ENCODE peak calls at places on chromosomes 12 and 14, in five cellular contexts. One of them, this sample, is unnamed. For H3K36me3, the result is how much of the 10 kb centered on the place peaks cover.

GRCh38 chr14:24196071-24197061 is 1.1 kb upstream of the TM9SF1 start:
- DNase-seq in CD8-positive, alpha-beta T cell: no peak
- DNase-seq in GM06990: no peak
- DNase-seq in ovary: no peak
- DNase-seq in pancreas: no peak
- DNase-seq in this sample: peak

GRCh38 chr12:88360349-88360748 is 218.2 kb downstream of the TMTC3 start:
- DNase-seq in CD8-positive, alpha-beta T cell: no peak
- DNase-seq in GM06990: no peak
- DNase-seq in ovary: no peak
- DNase-seq in pancreas: no peak
- DNase-seq in this sample: no peak

GRCh38 chr12:64610660-64611429 is 550 bp downstream of the RASSF3 start:
- DNase-seq in CD8-positive, alpha-beta T cell: peak
- DNase-seq in GM06990: peak
- DNase-seq in ovary: peak
- DNase-seq in pancreas: peak
- DNase-seq in this sample: peak

GRCh38 chr12:30200864-30201263 is 417.1 kb upstream of the TMTC1 start:
- DNase-seq in CD8-positive, alpha-beta T cell: no peak
- DNase-seq in GM06990: no peak
- DNase-seq in ovary: no peak
- DNase-seq in pancreas: no peak
- DNase-seq in this sample: peak

GRCh38 chr14:49769581-49770211 is 1.7 kb downstream of the KLHDC2 start:
- DNase-seq in CD8-positive, alpha-beta T cell: no peak
- DNase-seq in GM06990: no peak
- DNase-seq in ovary: no peak
- DNase-seq in pancreas: peak
- DNase-seq in this sample: no peak

GRCh38 chr14:100664841-100665425 is 61.8 kb upstream of the DLK1 start:
- DNase-seq in CD8-positive, alpha-beta T cell: no peak
- DNase-seq in GM06990: no peak
- DNase-seq in ovary: peak
- DNase-seq in pancreas: peak
- DNase-seq in this sample: no peak

GRCh38 chr14:91388551-91388975 is 29.1 kb downstream of the CCDC88C start:
- DNase-seq in CD8-positive, alpha-beta T cell: no peak
- DNase-seq in GM06990: no peak
- DNase-seq in ovary: no peak
- DNase-seq in pancreas: no peak
- DNase-seq in this sample: no peak

GRCh38 chr14:50603565-50603964 is 43.6 kb downstream of the ATL1 start:
- DNase-seq in CD8-positive, alpha-beta T cell: no peak
- DNase-seq in GM06990: no peak
- DNase-seq in ovary: no peak
- DNase-seq in pancreas: no peak
- DNase-seq in this sample: no peak

GRCh38 chr12:93683410-93683809 is 6.2 kb downstream of the CRADD start:
- DNase-seq in CD8-positive, alpha-beta T cell: no peak
- DNase-seq in GM06990: no peak
- DNase-seq in ovary: no peak
- DNase-seq in pancreas: no peak
- DNase-seq in this sample: no peak

GRCh38 chr14:62546862-62547474 is 498.3 kb downstream of the KCNH5 start:
- DNase-seq in CD8-positive, alpha-beta T cell: no peak
- DNase-seq in GM06990: no peak
- DNase-seq in ovary: no peak
- DNase-seq in pancreas: no peak
- DNase-seq in this sample: no peak

GRCh38 chr14:47596232-47596631 is 79.2 kb downstream of the MDGA2 start:
- DNase-seq in CD8-positive, alpha-beta T cell: no peak
- DNase-seq in GM06990: no peak
- DNase-seq in ovary: no peak
- DNase-seq in pancreas: no peak
- DNase-seq in this sample: no peak

GRCh38 chr12:6647083-6647604 is at the start of gene ACRBP:
- DNase-seq in CD8-positive, alpha-beta T cell: no peak
- DNase-seq in GM06990: peak
- DNase-seq in ovary: peak
- DNase-seq in pancreas: peak
- DNase-seq in this sample: peak

GRCh38 chr12:125340791-125341190 is 275.6 kb downstream of the AACS start:
- DNase-seq in CD8-positive, alpha-beta T cell: no peak
- DNase-seq in GM06990: no peak
- DNase-seq in ovary: no peak
- DNase-seq in pancreas: peak
- DNase-seq in this sample: no peak

GRCh38 chr12:98821849-98822248 is 176.8 kb downstream of the APAF1 start:
- DNase-seq in CD8-positive, alpha-beta T cell: no peak
- DNase-seq in GM06990: no peak
- DNase-seq in ovary: peak
- DNase-seq in pancreas: no peak
- DNase-seq in this sample: no peak

GRCh38 chr14:71728386-71728785 is 203.8 kb upstream of the RGS6 start:
- DNase-seq in CD8-positive, alpha-beta T cell: no peak
- DNase-seq in GM06990: no peak
- DNase-seq in ovary: no peak
- DNase-seq in pancreas: no peak
- DNase-seq in this sample: no peak

GRCh38 chr14:103723176-103724081 is 7.8 kb downstream of the ZFYVE21 start:
- DNase-seq in CD8-positive, alpha-beta T cell: no peak
- DNase-seq in GM06990: no peak
- DNase-seq in ovary: no peak
- DNase-seq in pancreas: no peak
- DNase-seq in this sample: no peak

GRCh38 chr14:92397140-92397815 is 74.3 kb downstream of the SLC24A4 start:
- DNase-seq in CD8-positive, alpha-beta T cell: no peak
- DNase-seq in GM06990: no peak
- DNase-seq in ovary: no peak
- DNase-seq in pancreas: no peak
- DNase-seq in this sample: no peak

GRCh38 chr14:100662850-100663527 is 63.7 kb upstream of the DLK1 start:
- DNase-seq in CD8-positive, alpha-beta T cell: peak
- DNase-seq in GM06990: no peak
- DNase-seq in ovary: peak
- DNase-seq in pancreas: no peak
- DNase-seq in this sample: no peak

GRCh38 chr14:82011460-82011859 is 477.8 kb upstream of the SEL1L start:
- DNase-seq in CD8-positive, alpha-beta T cell: no peak
- DNase-seq in GM06990: no peak
- DNase-seq in ovary: no peak
- DNase-seq in pancreas: no peak
- DNase-seq in this sample: peak

GRCh38 chr14:82009993-82010392 is 476.3 kb upstream of the SEL1L start:
- DNase-seq in CD8-positive, alpha-beta T cell: no peak
- DNase-seq in GM06990: no peak
- DNase-seq in ovary: no peak
- DNase-seq in pancreas: no peak
- DNase-seq in this sample: no peak

GRCh38 chr14:82003418-82003817 is 469.8 kb upstream of the SEL1L start:
- DNase-seq in CD8-positive, alpha-beta T cell: no peak
- DNase-seq in GM06990: no peak
- DNase-seq in ovary: no peak
- DNase-seq in pancreas: no peak
- DNase-seq in this sample: no peak

GRCh38 chr14:82009076-82009475 is 475.4 kb upstream of the SEL1L start:
- DNase-seq in CD8-positive, alpha-beta T cell: no peak
- DNase-seq in GM06990: no peak
- DNase-seq in ovary: no peak
- DNase-seq in pancreas: no peak
- DNase-seq in this sample: no peak
- TF ChIP-seq CTCF in CD8-positive, alpha-beta T cell: no peak
- TF ChIP-seq CTCF in GM06990: no peak
- TF ChIP-seq CTCF in ovary: no peak
- TF ChIP-seq CTCF in pancreas: no peak
- TF ChIP-seq CTCF in this sample: peak

GRCh38 chr14:68719634-68720384 is 73.1 kb downstream of the ZFP36L1 start:
- DNase-seq in CD8-positive, alpha-beta T cell: no peak
- DNase-seq in GM06990: no peak
- DNase-seq in ovary: no peak
- DNase-seq in pancreas: no peak
- DNase-seq in this sample: no peak

GRCh38 chr14:68722968-68723577 is 69.8 kb downstream of the ZFP36L1 start:
- DNase-seq in CD8-positive, alpha-beta T cell: no peak
- DNase-seq in GM06990: no peak
- DNase-seq in ovary: no peak
- DNase-seq in pancreas: no peak
- DNase-seq in this sample: no peak

GRCh38 chr14:68723808-68724268 is 69.0 kb downstream of the ZFP36L1 start:
- DNase-seq in CD8-positive, alpha-beta T cell: no peak
- DNase-seq in GM06990: no peak
- DNase-seq in ovary: no peak
- DNase-seq in pancreas: no peak
- DNase-seq in this sample: no peak

GRCh38 chr14:68724914-68725313 is 68.0 kb downstream of the ZFP36L1 start:
- DNase-seq in CD8-positive, alpha-beta T cell: no peak
- DNase-seq in GM06990: no peak
- DNase-seq in ovary: no peak
- DNase-seq in pancreas: no peak
- DNase-seq in this sample: no peak

GRCh38 chr14:68722186-68722585 is 70.7 kb downstream of the ZFP36L1 start:
- DNase-seq in CD8-positive, alpha-beta T cell: no peak
- DNase-seq in GM06990: no peak
- DNase-seq in ovary: no peak
- DNase-seq in pancreas: no peak
- DNase-seq in this sample: no peak
- H3K36me3 ChIP-seq in CD8-positive, alpha-beta T cell: under half
- H3K36me3 ChIP-seq in GM06990: under half
- H3K36me3 ChIP-seq in ovary: under half
- H3K36me3 ChIP-seq in pancreas: under half
- H3K36me3 ChIP-seq in this sample: under half

DNA sequence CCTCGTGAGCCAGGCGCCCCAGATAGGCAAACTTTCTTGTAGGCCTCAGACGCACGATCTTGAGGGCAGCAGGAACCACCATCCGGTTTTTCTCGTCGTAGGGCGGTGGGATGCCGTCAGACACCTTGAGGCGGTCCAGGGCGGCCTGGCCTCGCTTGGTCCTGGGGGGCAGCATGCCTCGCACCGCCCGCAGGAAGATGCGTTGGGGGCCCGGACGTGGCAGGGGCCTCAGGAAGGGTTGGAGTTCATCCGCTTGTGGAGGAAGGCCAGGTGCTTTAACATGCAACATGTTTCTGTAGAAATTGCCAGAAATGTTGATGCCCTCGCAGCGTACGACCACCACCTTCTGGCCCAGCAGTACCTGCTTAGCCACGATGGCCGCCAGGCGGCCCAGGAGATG is 5.5 kb upstream of the TSPAN9 start:
- DNase-seq in CD8-positive, alpha-beta T cell: no peak
- DNase-seq in GM06990: no peak
- DNase-seq in ovary: no peak
- DNase-seq in pancreas: no peak
- DNase-seq in this sample: no peak
- TF ChIP-seq CTCF in CD8-positive, alpha-beta T cell: no peak
- TF ChIP-seq CTCF in GM06990: no peak
- TF ChIP-seq CTCF in ovary: no peak
- TF ChIP-seq CTCF in pancreas: no peak
- TF ChIP-seq CTCF in this sample: no peak

DNA sequence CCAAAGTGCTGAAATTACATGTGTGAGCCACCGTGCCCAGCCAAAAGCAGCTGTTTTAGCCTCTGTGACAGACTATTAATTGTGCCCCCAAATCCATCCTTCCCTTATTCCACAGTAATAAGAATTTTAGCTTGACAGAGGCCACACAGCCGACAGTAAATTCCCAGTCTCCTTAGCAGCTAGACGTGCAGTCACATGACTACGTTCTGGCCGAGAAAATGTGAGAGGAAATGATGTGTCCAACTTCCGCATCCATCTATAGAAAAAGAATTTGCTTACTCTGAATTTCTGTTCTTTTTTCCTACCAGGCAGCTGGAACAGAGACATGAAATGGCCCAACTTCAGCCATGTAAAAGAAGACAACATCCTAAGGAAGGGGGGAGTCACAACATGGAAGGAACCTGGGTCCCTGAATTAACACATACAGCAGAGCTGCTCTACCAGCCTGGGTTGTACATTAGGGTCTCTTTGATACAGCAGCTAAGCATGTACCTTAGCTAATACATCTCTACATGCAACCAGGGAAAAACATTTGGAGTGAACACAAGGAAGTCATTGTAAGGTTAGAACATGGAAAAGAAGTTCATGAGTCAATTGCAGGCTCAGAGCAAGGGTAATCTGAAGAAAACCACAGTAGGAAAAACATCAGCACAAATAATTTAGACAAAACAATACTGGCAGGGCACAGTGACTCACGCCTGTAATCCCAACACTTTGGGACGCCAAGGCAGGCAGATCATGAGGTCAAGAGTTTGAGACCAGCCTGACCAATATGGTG is 35.5 kb downstream of the CIT start:
- DNase-seq in CD8-positive, alpha-beta T cell: no peak
- DNase-seq in GM06990: no peak
- DNase-seq in ovary: no peak
- DNase-seq in pancreas: no peak
- DNase-seq in this sample: no peak
- H3K36me3 ChIP-seq in CD8-positive, alpha-beta T cell: under half
- H3K36me3 ChIP-seq in GM06990: under half
- H3K36me3 ChIP-seq in ovary: under half
- H3K36me3 ChIP-seq in pancreas: under half
- H3K36me3 ChIP-seq in this sample: under half

DNA sequence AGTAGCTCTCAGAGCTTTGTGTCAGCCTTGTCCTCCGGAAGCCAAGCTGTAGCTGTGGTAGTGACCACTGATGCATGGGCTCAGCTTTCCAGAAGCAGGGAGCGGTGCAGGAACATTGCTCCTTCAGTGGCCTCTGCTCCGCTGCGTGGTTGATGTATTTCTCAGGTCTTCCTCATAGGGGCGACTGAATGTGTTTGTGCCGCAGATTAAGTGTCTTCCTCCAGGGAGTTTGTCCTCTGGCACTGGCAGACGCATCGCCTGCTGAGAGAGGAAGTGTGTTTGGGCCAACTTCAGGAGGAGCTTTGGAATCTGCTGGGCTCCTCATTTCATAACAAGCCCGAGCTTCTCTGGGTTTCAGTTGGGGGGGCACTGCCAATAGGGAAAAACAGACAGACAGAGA is 69.2 kb upstream of the PRIMA1 start:
- DNase-seq in CD8-positive, alpha-beta T cell: no peak
- DNase-seq in GM06990: no peak
- DNase-seq in ovary: no peak
- DNase-seq in pancreas: no peak
- DNase-seq in this sample: no peak
- TF ChIP-seq CTCF in CD8-positive, alpha-beta T cell: no peak
- TF ChIP-seq CTCF in GM06990: no peak
- TF ChIP-seq CTCF in ovary: no peak
- TF ChIP-seq CTCF in pancreas: no peak
- TF ChIP-seq CTCF in this sample: no peak

GRCh38 chr12:57519758-57520007 is 631 bp downstream of the DDIT3 start:
- DNase-seq in CD8-positive, alpha-beta T cell: no peak
- DNase-seq in GM06990: no peak
- DNase-seq in ovary: peak
- DNase-seq in pancreas: no peak
- DNase-seq in this sample: no peak
- H3K36me3 ChIP-seq in CD8-positive, alpha-beta T cell: under half
- H3K36me3 ChIP-seq in GM06990: under half
- H3K36me3 ChIP-seq in ovary: under half
- H3K36me3 ChIP-seq in pancreas: under half
- H3K36me3 ChIP-seq in this sample: under half

GRCh38 chr12:43112101-43112661 is 439.8 kb downstream of the ADAMTS20 start:
- DNase-seq in CD8-positive, alpha-beta T cell: no peak
- DNase-seq in GM06990: no peak
- DNase-seq in ovary: no peak
- DNase-seq in pancreas: no peak
- DNase-seq in this sample: no peak
- TF ChIP-seq CTCF in CD8-positive, alpha-beta T cell: no peak
- TF ChIP-seq CTCF in GM06990: no peak
- TF ChIP-seq CTCF in ovary: no peak
- TF ChIP-seq CTCF in pancreas: no peak
- TF ChIP-seq CTCF in this sample: no peak

This sample was measured in kidney.